ENCODE peak calls at places on chromosomes 2 and 18, in nine cellular contexts. One of them, this sample, is unnamed.
A peak's percentile ranks its signal among the peaks of the same experiment; 100 is the strongest.

GRCh38 chr2:105519516-105519915 is 120.7 kb upstream of the FHL2 start:
- DNase-seq in CD8-positive, alpha-beta memory T cell: no peak
- DNase-seq in activated CD4-positive, alpha-beta T cell treated with anti-CD3 and anti-CD28 coated beads, Interleukin-2, amount 10 ng/mL, durations not matched to agents 7 days and 5 days: no peak
- DNase-seq in NCI-H1930: no peak
- DNase-seq in activated T-cell treated with anti-CD3 and anti-CD28 coated beads, Interleukin-2, amount 50 U/mL, for 24 hours: no peak
- DNase-seq in Panc1: no peak
- DNase-seq in AG09309: no peak
- DNase-seq in H7: no peak
- DNase-seq in right cardiac atrium: no peak
- DNase-seq in this sample: no peak

GRCh38 chr2:158599609-158600008 is 142.9 kb downstream of the PKP4 start:
- DNase-seq in CD8-positive, alpha-beta memory T cell: no peak
- DNase-seq in activated CD4-positive, alpha-beta T cell treated with anti-CD3 and anti-CD28 coated beads, Interleukin-2, amount 10 ng/mL, durations not matched to agents 7 days and 5 days: no peak
- DNase-seq in NCI-H1930: no peak
- DNase-seq in activated T-cell treated with anti-CD3 and anti-CD28 coated beads, Interleukin-2, amount 50 U/mL, for 24 hours: no peak
- DNase-seq in Panc1: no peak
- DNase-seq in AG09309: no peak
- DNase-seq in H7: no peak
- DNase-seq in right cardiac atrium: no peak
- DNase-seq in this sample: no peak

GRCh38 chr2:143572421-143572820 is 443.2 kb downstream of the ARHGAP15 start:
- DNase-seq in CD8-positive, alpha-beta memory T cell: no peak
- DNase-seq in activated CD4-positive, alpha-beta T cell treated with anti-CD3 and anti-CD28 coated beads, Interleukin-2, amount 10 ng/mL, durations not matched to agents 7 days and 5 days: no peak
- DNase-seq in NCI-H1930: no peak
- DNase-seq in activated T-cell treated with anti-CD3 and anti-CD28 coated beads, Interleukin-2, amount 50 U/mL, for 24 hours: no peak
- DNase-seq in Panc1: no peak
- DNase-seq in AG09309: no peak
- DNase-seq in H7: no peak
- DNase-seq in right cardiac atrium: no peak
- DNase-seq in this sample: no peak

GRCh38 chr18:76452357-76452756 is 42.7 kb downstream of the ZNF516 start:
- DNase-seq in CD8-positive, alpha-beta memory T cell: no peak
- DNase-seq in activated CD4-positive, alpha-beta T cell treated with anti-CD3 and anti-CD28 coated beads, Interleukin-2, amount 10 ng/mL, durations not matched to agents 7 days and 5 days: no peak
- DNase-seq in NCI-H1930: no peak
- DNase-seq in activated T-cell treated with anti-CD3 and anti-CD28 coated beads, Interleukin-2, amount 50 U/mL, for 24 hours: peak; percentile 18
- DNase-seq in Panc1: no peak
- DNase-seq in AG09309: no peak
- DNase-seq in H7: no peak
- DNase-seq in right cardiac atrium: no peak
- DNase-seq in this sample: no peak

GRCh38 chr18:39406941-39407340 is 1841.3 kb upstream of the CELF4 start:
- DNase-seq in CD8-positive, alpha-beta memory T cell: no peak
- DNase-seq in activated CD4-positive, alpha-beta T cell treated with anti-CD3 and anti-CD28 coated beads, Interleukin-2, amount 10 ng/mL, durations not matched to agents 7 days and 5 days: no peak
- DNase-seq in NCI-H1930: no peak
- DNase-seq in activated T-cell treated with anti-CD3 and anti-CD28 coated beads, Interleukin-2, amount 50 U/mL, for 24 hours: no peak
- DNase-seq in Panc1: no peak
- DNase-seq in AG09309: no peak
- DNase-seq in H7: no peak
- DNase-seq in right cardiac atrium: no peak
- DNase-seq in this sample: no peak

GRCh38 chr2:129892773-129893172 is 86.7 kb upstream of the RAB6C start:
- DNase-seq in CD8-positive, alpha-beta memory T cell: no peak
- DNase-seq in activated CD4-positive, alpha-beta T cell treated with anti-CD3 and anti-CD28 coated beads, Interleukin-2, amount 10 ng/mL, durations not matched to agents 7 days and 5 days: no peak
- DNase-seq in NCI-H1930: no peak
- DNase-seq in activated T-cell treated with anti-CD3 and anti-CD28 coated beads, Interleukin-2, amount 50 U/mL, for 24 hours: no peak
- DNase-seq in Panc1: no peak
- DNase-seq in AG09309: no peak
- DNase-seq in H7: no peak
- DNase-seq in right cardiac atrium: no peak
- DNase-seq in this sample: no peak

GRCh38 chr2:40242315-40242714 is 209.6 kb downstream of the SLC8A1 start:
- DNase-seq in CD8-positive, alpha-beta memory T cell: no peak
- DNase-seq in activated CD4-positive, alpha-beta T cell treated with anti-CD3 and anti-CD28 coated beads, Interleukin-2, amount 10 ng/mL, durations not matched to agents 7 days and 5 days: no peak
- DNase-seq in NCI-H1930: peak; percentile 77
- DNase-seq in activated T-cell treated with anti-CD3 and anti-CD28 coated beads, Interleukin-2, amount 50 U/mL, for 24 hours: no peak
- DNase-seq in Panc1: no peak
- DNase-seq in AG09309: no peak
- DNase-seq in H7: peak; percentile 35
- DNase-seq in right cardiac atrium: no peak
- DNase-seq in this sample: no peak

GRCh38 chr2:95159690-95160449 is at the start of gene ZNF514:
- DNase-seq in CD8-positive, alpha-beta memory T cell: peak; percentile 81
- DNase-seq in activated CD4-positive, alpha-beta T cell treated with anti-CD3 and anti-CD28 coated beads, Interleukin-2, amount 10 ng/mL, durations not matched to agents 7 days and 5 days: peak; percentile 74
- DNase-seq in NCI-H1930: peak; percentile 66
- DNase-seq in activated T-cell treated with anti-CD3 and anti-CD28 coated beads, Interleukin-2, amount 50 U/mL, for 24 hours: peak; percentile 85
- DNase-seq in Panc1: no peak
- DNase-seq in AG09309: peak; percentile 10
- DNase-seq in H7: peak; percentile 92
- DNase-seq in right cardiac atrium: peak; percentile 94
- DNase-seq in this sample: peak; percentile 70

This sample was measured in activated effector memory CD4-positive, alpha-beta T cell treated with Interleukin-2 at 50 U/mL for 16 hours.